ENCODE peak calls at places on chromosomes 6 and 20, in four cellular contexts. Y is HEK293T, I is K562, H is HepG2. O is an unnamed sample.

GRCh38 chr20:51735728-51736600 is 32.2 kb downstream of the ATP9A start:
- DNase-seq in I (no peak), Y (no peak), H (no peak), O (no peak)

GRCh38 chr6:140623498-140623897 is 1249.0 kb upstream of the CITED2 start:
- DNase-seq in Y (no peak), H (no peak), I (no peak), O (no peak)

GRCh38 chr6:15623282-15624116 is 39.3 kb downstream of the DTNBP1 start:
- DNase-seq in Y (no peak), H (peak), I (no peak), O (no peak)

GRCh38 chr20:19426356-19426755 is 213.9 kb downstream of the SLC24A3 start:
- DNase-seq in H (no peak), Y (no peak), I (no peak), O (no peak)

GRCh38 chr20:60271597-60271996 is 313.4 kb downstream of the CDH26 start:
- DNase-seq in H (no peak), Y (peak), I (peak), O (peak)

GRCh38 chr6:30963641-30964040 is 19.9 kb upstream of the MUC21 start:
- DNase-seq in Y (no peak), I (no peak), H (no peak), O (no peak)

GRCh38 chr6:4130357-4130987 is 4.9 kb downstream of the ECI2 start:
- DNase-seq in Y (no peak), H (peak), I (no peak), O (no peak)

GRCh38 chr20:43389839-43390626 is 67.7 kb upstream of the SRSF6 start:
- DNase-seq in H (no peak), Y (peak), I (peak), O (peak)

GRCh38 chr6:108074057-108074358 is 533 bp downstream of the OSTM1 start:
- DNase-seq in H (peak), I (no peak), Y (no peak), O (no peak)

GRCh38 chr6:158207452-158207788 is 39.3 kb downstream of the GTF2H5 start:
- DNase-seq in I (no peak), H (peak), Y (no peak), O (no peak)

GRCh38 chr20:32960222-32960518 is 44.1 kb downstream of the SUN5 start:
- DNase-seq in I (no peak), Y (peak), H (no peak), O (no peak)

GRCh38 chr6:12733876-12734275 is 17.3 kb downstream of the PHACTR1 start:
- DNase-seq in Y (no peak), I (no peak), H (no peak), O (no peak)

GRCh38 chr6:3371222-3371949 is 85.5 kb downstream of the SLC22A23 start:
- DNase-seq in I (no peak), Y (no peak), H (no peak), O (no peak)

GRCh38 chr6:161850572-161850971 is 576.7 kb upstream of the AGPAT4 start:
- DNase-seq in I (no peak), Y (no peak), H (no peak), O (no peak)

GRCh38 chr6:112382778-112383177 is 35.6 kb downstream of the RFPL4B start:
- DNase-seq in Y (no peak), I (no peak), H (no peak), O (no peak)

GRCh38 chr6:36719126-36719525 is 21.5 kb downstream of the RAB44 start:
- DNase-seq in H (no peak), Y (no peak), I (no peak), O (no peak)

GRCh38 chr20:6265204-6265904 is 142.5 kb upstream of the FERMT1 start:
- DNase-seq in I (no peak), H (peak), Y (no peak), O (no peak)

GRCh38 chr6:147166360-147166944 is 37.8 kb upstream of the STXBP5 start:
- DNase-seq in H (no peak), Y (peak), I (peak), O (no peak)

GRCh38 chr6:105193647-105194046 is 13.8 kb upstream of the POPDC3 start:
- DNase-seq in Y (no peak), H (no peak), I (no peak), O (no peak)

GRCh38 chr6:11251553-11252358 is 19.3 kb upstream of the NEDD9 start:
- DNase-seq in Y (no peak), I (no peak), H (peak), O (no peak)
- TF ChIP-seq ELF4 in Y (no peak), I (no peak), H (no peak), O (no peak)

GRCh38 chr6:71383891-71384489 is 95.4 kb downstream of the OGFRL1 start:
- DNase-seq in H (peak), I (peak), Y (peak), O (no peak)
- TF ChIP-seq ELF4 in H (no peak), I (no peak), Y (no peak), O (no peak)

DNA sequence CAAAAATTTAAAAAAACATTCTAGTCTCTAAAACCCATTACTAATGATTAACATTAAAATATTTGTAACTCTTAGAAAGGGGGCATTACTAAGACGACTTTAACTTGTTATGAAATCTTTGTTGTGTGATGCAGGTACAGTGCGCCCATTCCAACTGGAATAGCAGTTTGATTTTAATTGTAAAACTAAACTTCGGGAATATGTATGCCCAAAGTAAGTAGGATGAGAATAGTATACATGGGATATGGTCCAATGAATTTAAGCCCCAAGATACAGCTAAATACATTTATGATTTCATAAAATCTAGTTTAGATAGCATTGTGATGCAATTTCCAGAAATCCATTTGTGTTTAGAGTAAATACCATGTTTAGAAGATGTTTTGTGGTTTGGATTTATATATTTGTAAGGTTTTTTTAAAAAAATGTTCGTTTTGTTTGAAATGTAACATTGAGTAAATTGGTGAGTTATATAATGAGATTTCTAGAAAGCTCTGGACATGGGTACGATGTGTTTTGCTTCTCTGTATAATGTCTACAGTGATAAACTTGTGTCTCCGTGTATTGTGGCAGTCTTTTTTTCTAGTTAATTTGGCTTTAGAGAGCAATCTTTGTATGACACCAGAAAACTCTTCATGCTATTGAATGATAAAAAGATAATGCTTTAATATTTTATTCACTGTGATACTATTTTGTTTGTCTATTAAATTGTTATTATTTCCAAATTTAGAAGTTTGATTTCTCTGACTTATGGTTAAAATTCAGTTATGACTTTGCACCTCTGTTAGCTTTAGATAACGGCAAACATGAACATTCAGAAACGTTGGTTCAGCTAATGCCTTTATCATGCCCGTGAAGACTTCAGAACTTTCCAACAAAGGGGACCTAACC is 54.8 kb downstream of the RNF182 start:
- DNase-seq in I (peak), Y (no peak), H (no peak), O (no peak)
- TF ChIP-seq ELF4 in I (no peak), Y (no peak), H (no peak), O (no peak)

DNA sequence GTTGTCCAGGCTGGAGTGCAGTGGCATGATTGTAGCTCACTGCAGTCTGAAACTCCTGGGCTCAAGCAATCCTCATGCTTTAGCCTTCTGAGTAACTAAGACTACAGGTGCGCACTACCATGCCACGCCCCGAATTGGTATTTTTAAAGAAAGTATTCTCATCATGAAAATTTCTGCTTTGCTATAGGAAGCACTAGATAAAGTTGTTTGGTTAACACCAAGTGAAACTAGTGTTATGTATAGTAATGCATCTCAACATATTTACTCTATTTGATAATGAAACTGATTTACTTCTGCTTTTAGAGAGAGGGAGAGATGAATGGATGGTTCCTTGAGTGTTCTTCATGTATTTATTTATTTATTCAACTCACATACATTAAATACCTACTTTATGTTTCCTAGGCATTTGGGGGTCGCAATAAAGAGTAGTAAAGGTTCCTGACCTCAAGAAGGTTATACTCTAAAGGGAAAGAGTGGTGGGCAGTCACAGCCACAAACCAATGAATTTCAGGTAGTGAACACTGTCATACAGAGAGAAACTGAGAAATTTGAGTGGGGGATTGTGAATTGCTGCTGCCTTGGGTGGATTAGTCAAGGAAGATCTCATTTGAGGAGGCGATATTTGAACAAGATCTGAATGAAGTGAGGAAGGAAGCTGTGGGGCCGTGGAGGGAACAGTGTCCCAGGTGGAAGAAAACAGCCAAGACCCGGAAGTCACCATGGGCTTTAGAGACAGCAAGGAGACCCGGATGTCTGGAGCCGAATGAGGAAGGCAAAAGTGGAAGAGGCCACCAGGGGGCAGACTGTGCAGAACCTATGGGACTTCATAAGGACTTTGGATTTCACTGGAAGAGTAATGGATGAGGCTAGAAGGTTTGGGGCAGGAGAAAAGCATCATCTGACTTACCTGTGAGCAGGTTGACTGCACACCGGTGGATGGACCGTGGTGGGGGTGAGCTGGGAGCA is 185.6 kb downstream of the TSHZ2 start:
- DNase-seq in I (peak), Y (peak), H (peak), O (peak)
- TF ChIP-seq ELF4 in I (no peak), Y (peak), H (no peak), O (no peak)

O was measured in WTC11.